ENCODE peak calls at places on chromosomes 5 and 9, in seven cellular contexts. V, B, J, Q, U, L and C are unnamed samples.

GRCh38 chr5:115432691-115433090 is 111.9 kb downstream of the FEM1C start:
- DNase-seq in V (no peak), B (no peak), J (peak; percentile 64), Q (no peak), U (no peak), L (no peak), C (no peak)

GRCh38 chr5:114702111-114702510 is 340.2 kb downstream of the KCNN2 start:
- DNase-seq in V (no peak), B (no peak), J (no peak), Q (no peak), U (no peak), L (no peak), C (no peak)

GRCh38 chr5:15255601-15256000 is 244.4 kb upstream of the FBXL7 start:
- DNase-seq in V (no peak), B (no peak), J (no peak), Q (no peak), U (no peak), L (no peak), C (no peak)

GRCh38 chr9:37953775-37954437 is 50.0 kb upstream of the SLC25A51 start:
- DNase-seq in V (peak; percentile 75), B (no peak), J (peak; percentile 96), Q (no peak), U (no peak), L (no peak), C (no peak)

GRCh38 chr5:139251281-139251687 is 42.3 kb upstream of the MATR3 start:
- DNase-seq in V (no peak), B (no peak), J (peak; percentile 48), Q (peak; percentile 29), U (no peak), L (peak; percentile 58), C (no peak)

GRCh38 chr5:181243521-181244307 is at the start of gene RACK1:
- DNase-seq in V (peak; percentile 86), B (peak; percentile 92), J (peak; percentile 78), Q (peak; percentile 90), U (peak; percentile 90), L (peak; percentile 90), C (peak; percentile 86)

GRCh38 chr5:50663636-50664035 is 2.8 kb upstream of the PARP8 start:
- DNase-seq in V (no peak), B (no peak), J (no peak), Q (peak; percentile 20), U (peak; percentile 66), L (peak; percentile 56), C (no peak)

GRCh38 chr5:171615201-171616001 is 170.2 kb upstream of the SMIM23 start:
- DNase-seq in V (no peak), B (no peak), J (peak; percentile 53), Q (no peak), U (peak; percentile 39), L (no peak), C (no peak)

GRCh38 chr5:145984072-145984471 is 47.7 kb downstream of the SH3RF2 start:
- DNase-seq in V (no peak), B (no peak), J (peak; percentile 30), Q (no peak), U (no peak), L (no peak), C (no peak)

GRCh38 chr5:53323943-53324642 is 156.3 kb upstream of the FST start:
- DNase-seq in V (no peak), B (no peak), J (peak; percentile 71), Q (no peak), U (no peak), L (no peak), C (no peak)

GRCh38 chr5:95967236-95967635 is 5.6 kb upstream of the ELL2 start:
- DNase-seq in V (no peak), B (no peak), J (no peak), Q (no peak), U (no peak), L (no peak), C (no peak)

GRCh38 chr5:147935032-147935431 is 28.7 kb upstream of the C5orf46 start:
- DNase-seq in V (no peak), B (no peak), J (peak; percentile 96), Q (no peak), U (no peak), L (no peak), C (no peak)

GRCh38 chr5:172748341-172748843 is 22.6 kb downstream of the DUSP1 start:
- DNase-seq in V (peak; percentile 66), B (no peak), J (no peak), Q (no peak), U (peak; percentile 90), L (no peak), C (no peak)

GRCh38 chr5:161544350-161544765 is 2.2 kb downstream of the GABRB2 start:
- DNase-seq in V (no peak), B (peak; percentile 18), J (peak; percentile 33), Q (peak; percentile 33), U (no peak), L (peak; percentile 52), C (no peak)

GRCh38 chr5:36153727-36154126 is 1.8 kb downstream of the SKP2 start:
- DNase-seq in V (no peak), B (no peak), J (no peak), Q (no peak), U (no peak), L (no peak), C (no peak)

GRCh38 chr9:88198346-88198807 is 60.1 kb upstream of the SPATA31C2 start:
- DNase-seq in V (peak; percentile 36), B (no peak), J (peak; percentile 28), Q (peak; percentile 20), U (no peak), L (peak; percentile 36), C (no peak)

GRCh38 chr9:18296702-18297531 is 177.0 kb upstream of the ADAMTSL1 start:
- DNase-seq in V (no peak), B (no peak), J (no peak), Q (no peak), U (no peak), L (no peak), C (no peak)

GRCh38 chr5:110969502-110969901 is 102.0 kb upstream of the TSLP start:
- DNase-seq in V (no peak), B (no peak), J (peak; percentile 51), Q (no peak), U (no peak), L (no peak), C (no peak)

GRCh38 chr5:172506921-172507320 is 52.6 kb upstream of the SH3PXD2B start:
- DNase-seq in V (peak; percentile 14), B (no peak), J (no peak), Q (no peak), U (no peak), L (no peak), C (no peak)

GRCh38 chr5:172399336-172399735 is 55.0 kb downstream of the SH3PXD2B start:
- DNase-seq in V (no peak), B (no peak), J (no peak), Q (no peak), U (no peak), L (no peak), C (no peak)

GRCh38 chr5:134995850-134996402 is 28.2 kb downstream of the CATSPER3 start:
- DNase-seq in V (no peak), B (no peak), J (no peak), Q (no peak), U (no peak), L (no peak), C (no peak)

GRCh38 chr5:113170707-113171106 is 194.1 kb downstream of the DCP2 start:
- DNase-seq in V (no peak), B (no peak), J (no peak), Q (no peak), U (no peak), L (no peak), C (no peak)

GRCh38 chr5:154355141-154355611 is 90.6 kb upstream of the SAP30L start:
- DNase-seq in V (no peak), B (no peak), J (no peak), Q (no peak), U (peak; percentile 64), L (no peak), C (no peak)
- H3K27ac ChIP-seq in V (no peak overlapping the region), B (no peak overlapping the region), J (no peak overlapping the region), Q (no peak overlapping the region), U (peak overlapping the region; percentile 7), L (no peak overlapping the region), C (no peak overlapping the region)

DNA sequence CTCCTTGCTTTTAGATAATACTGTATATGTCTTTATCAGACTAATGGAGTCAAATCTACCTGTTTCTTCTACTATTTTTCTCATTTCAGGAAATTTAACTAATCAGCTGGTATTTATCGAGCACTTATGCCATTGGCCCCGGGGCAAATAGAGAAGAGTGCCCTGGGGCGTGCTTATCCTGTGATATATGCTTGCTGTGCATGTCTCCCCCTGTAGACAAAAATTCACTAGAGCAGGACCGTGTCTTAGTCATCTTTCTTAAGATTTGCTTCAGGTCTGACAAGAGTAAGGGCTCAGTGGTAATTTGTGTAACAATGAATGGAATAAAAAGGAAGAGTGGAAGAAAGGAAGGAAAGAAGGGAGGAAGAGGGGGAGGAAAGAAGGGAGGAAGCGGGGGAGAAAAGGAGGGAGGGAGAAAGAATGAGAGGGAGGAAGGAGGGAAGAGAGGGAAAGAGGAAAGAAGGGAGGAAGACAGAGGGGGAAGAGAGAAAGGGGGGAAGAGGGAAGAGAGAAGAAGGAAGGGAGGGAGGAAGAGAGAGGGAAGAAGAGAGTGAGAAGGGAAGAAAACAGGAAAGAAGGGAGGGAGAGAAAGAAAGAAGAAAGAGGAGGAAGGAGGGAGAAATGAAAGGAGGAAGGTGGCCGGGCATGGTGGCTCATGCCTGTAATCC is 295.7 kb upstream of the PANK3 start:
- DNase-seq in V (no peak), B (no peak), J (peak; percentile 14), Q (no peak), U (no peak), L (no peak), C (no peak)
- TF ChIP-seq CTCF in V (no peak), B (no peak), J (peak; percentile 46), Q (no peak), U (peak; percentile 39), L (no peak), C (no peak)

DNA sequence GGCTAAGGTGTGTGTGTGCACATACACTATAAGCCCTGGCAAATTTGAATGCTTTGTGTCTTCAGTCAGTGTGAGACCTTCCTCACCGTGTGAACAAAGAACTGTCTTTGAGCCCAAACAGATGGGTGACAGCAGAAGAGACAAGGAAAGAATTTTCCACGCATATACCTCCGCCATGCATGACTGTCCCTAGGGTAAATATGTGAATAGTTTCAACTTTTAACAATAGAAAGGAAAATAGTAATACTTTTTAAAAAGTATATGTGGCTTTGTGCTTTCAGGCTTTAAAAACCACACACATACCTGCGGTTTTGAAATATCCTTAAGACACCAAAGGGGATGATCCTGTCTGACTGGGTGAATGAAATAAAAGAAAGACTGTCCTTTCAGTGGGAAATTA is 438.6 kb upstream of the MPDZ start:
- DNase-seq in V (no peak), B (no peak), J (peak; percentile 78), Q (no peak), U (no peak), L (no peak), C (no peak)
- H3K27ac ChIP-seq in V (no peak overlapping the region), B (no peak overlapping the region), J (peak overlapping the region; percentile 97), Q (no peak overlapping the region), U (peak overlapping the region; percentile 31), L (no peak overlapping the region), C (no peak overlapping the region)

DNA sequence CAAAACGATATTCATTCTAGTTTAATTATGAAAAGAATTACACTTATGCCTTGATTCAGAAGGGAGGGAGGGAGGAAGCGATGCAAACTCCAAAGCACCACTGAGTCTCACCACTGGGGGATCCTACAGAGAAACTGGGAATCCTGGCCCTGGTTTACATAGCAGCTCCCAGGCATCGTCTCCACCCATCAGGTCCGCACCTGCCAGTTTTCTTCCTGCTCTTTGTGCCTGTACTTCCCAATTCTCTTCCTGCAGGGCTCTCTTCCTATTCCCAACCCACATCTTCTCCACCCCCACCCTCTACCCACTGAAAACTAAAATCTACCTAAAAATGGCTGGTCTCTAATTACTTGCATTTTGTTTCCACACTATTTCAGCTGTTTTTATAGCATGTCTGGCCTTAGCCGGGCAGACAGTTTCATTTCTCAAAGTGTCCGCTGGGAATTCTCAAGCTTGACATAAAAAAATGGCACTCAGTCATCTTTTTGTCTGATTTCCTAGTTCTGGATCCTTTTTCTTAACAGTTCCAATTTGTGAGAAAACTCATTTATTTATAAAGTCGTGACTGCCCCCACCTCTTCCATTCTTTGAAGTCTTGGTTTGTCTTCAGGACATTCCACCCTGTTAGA is 1.6 kb upstream of the TNIP1 start:
- DNase-seq in V (no peak), B (no peak), J (peak; percentile 24), Q (peak; percentile 73), U (no peak), L (peak; percentile 81), C (no peak)
- TF ChIP-seq CTCF in V (peak; percentile 24), B (no peak), J (peak; percentile 13), Q (peak; percentile 38), U (peak; percentile 47), L (no peak), C (peak; percentile 11)